ENCODE peak calls at places on chromosomes 7 and 10, in seven cellular contexts. N is transverse colon, H is H1, Y is ovary, O is K562, S is A549, I is GM12878. U is an unnamed sample.

GRCh38 chr7:80135306-80136104 is 874 bp downstream of the GNAI1 start:
- DNase-seq in O (no peak), S (peak; percentile 25), N (peak; percentile 14), Y (peak; percentile 39), I (no peak), H (no peak), U (no peak)

GRCh38 chr10:44125879-44126675 is 258.8 kb downstream of the CXCL12 start:
- DNase-seq in H (no peak), S (no peak), I (no peak), N (no peak), Y (no peak), O (no peak), U (peak; percentile 84)

GRCh38 chr10:132551093-132551807 is 13.7 kb downstream of the INPP5A start:
- DNase-seq in I (no peak), N (no peak), Y (no peak), O (no peak), S (no peak), H (no peak), U (no peak)

GRCh38 chr7:150800576-150801241 is at the start of gene TMEM176A:
- DNase-seq in S (no peak), H (peak; percentile 64), I (no peak), Y (peak; percentile 67), O (no peak), N (peak; percentile 67), U (peak; percentile 64)

GRCh38 chr10:35870665-35871310 is 228.7 kb upstream of the FZD8 start:
- DNase-seq in S (no peak), O (no peak), Y (no peak), I (no peak), H (no peak), N (no peak), U (no peak)

GRCh38 chr7:133690740-133691139 is 436.4 kb upstream of the LRGUK start:
- DNase-seq in I (no peak), H (no peak), Y (no peak), S (no peak), N (no peak), O (no peak), U (no peak)

GRCh38 chr7:45185028-45185863 is 27.7 kb downstream of the RAMP3 start:
- DNase-seq in I (no peak), Y (no peak), N (no peak), S (no peak), H (no peak), O (no peak), U (no peak)

GRCh38 chr7:6284461-6285360 is 12.3 kb upstream of the CYTH3 start:
- DNase-seq in O (no peak), N (no peak), S (peak; percentile 90), Y (no peak), H (no peak), I (no peak), U (no peak)

GRCh38 chr10:79140083-79140793 is 71.5 kb downstream of the ZMIZ1 start:
- DNase-seq in I (no peak), O (no peak), H (no peak), N (no peak), S (no peak), Y (no peak), U (no peak)

GRCh38 chr10:62554632-62555199 is 180.5 kb downstream of the ZNF365 start:
- DNase-seq in S (peak; percentile 55), H (no peak), O (peak; percentile 32), Y (no peak), N (no peak), I (no peak), U (peak; percentile 47)

GRCh38 chr7:75617634-75618234 is 121.0 kb downstream of the HIP1 start:
- DNase-seq in N (peak; percentile 45), H (no peak), Y (no peak), S (peak; percentile 38), O (no peak), I (peak; percentile 40), U (peak; percentile 94)
- TF ChIP-seq POLR2A in N (no peak), H (no peak), Y (no peak), S (no peak), O (no peak), I (no peak), U (no peak)

DNA sequence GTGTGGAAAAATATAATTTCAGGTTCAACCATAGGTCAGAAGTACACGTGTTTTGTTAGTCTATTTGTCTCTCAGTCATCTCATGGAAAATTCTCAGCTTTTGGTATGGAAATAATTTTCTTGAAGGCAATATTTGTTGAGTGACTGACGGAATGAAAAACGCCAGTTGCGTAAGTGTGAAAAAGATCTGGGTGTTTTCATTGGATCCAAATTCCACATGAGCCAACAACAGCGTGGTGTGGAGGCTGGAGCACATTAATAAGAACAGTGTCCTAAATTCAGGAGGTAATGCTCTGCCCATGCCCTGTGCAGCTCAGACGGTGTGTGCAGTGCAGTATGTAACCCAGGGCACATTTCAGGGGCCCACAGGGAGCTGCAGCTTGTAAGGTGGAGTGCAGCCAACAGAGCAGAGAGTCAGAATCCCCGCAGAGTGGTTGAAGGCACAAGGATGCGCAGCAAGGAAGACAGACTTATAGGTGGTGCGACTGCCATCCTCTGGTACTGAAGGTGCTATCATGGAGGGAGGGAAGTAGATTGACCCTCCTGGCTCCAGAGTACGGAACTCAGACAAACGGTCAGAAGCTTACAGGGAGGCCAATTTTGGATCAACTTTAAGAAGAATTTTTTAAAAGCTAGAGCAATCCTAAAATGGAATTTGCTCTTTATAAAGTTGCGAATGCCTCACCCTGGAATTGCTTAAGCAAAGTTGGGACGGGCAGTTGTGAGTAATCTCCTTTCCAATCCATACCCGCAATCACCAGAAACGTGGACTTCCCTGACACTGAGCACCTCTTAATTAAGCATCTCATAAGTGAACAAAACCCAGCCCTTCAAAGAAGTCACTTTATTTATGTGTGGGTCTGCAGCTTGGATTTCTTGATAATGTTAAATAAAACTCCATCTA is 38.0 kb downstream of the EGFR start:
- DNase-seq in O (no peak), S (peak; percentile 93), H (no peak), N (no peak), I (no peak), Y (no peak), U (no peak)
- TF ChIP-seq EP300 in O (no peak), S (peak; percentile 88), H (no peak), N (no peak), I (no peak), Y (no peak), U (no peak)

GRCh38 chr7:70193514-70193913 is 595.2 kb downstream of the AUTS2 start:
- DNase-seq in H (no peak), O (no peak), S (peak; percentile 4), Y (no peak), N (peak; percentile 11), I (no peak), U (no peak)
- TF ChIP-seq CTCF in H (no peak), O (no peak), S (peak; percentile 35), Y (no peak), N (peak; percentile 34), I (peak; percentile 16), U (no peak)

GRCh38 chr7:92832623-92833023 is 3.8 kb downstream of the CDK6 start:
- DNase-seq in Y (no peak), S (no peak), I (no peak), N (no peak), H (no peak), O (no peak), U (no peak)

GRCh38 chr7:92830532-92831110 is 5.8 kb downstream of the CDK6 start:
- DNase-seq in Y (no peak), H (no peak), S (no peak), O (no peak), I (no peak), N (no peak), U (no peak)

GRCh38 chr7:92830047-92830446 is 6.3 kb downstream of the CDK6 start:
- DNase-seq in N (no peak), S (no peak), H (no peak), Y (no peak), O (no peak), I (no peak), U (no peak)

GRCh38 chr7:92833024-92833765 is 3.2 kb downstream of the CDK6 start:
- DNase-seq in N (peak; percentile 93), H (peak; percentile 95), I (no peak), Y (peak; percentile 75), O (peak; percentile 25), S (peak; percentile 90), U (peak; percentile 94)

DNA sequence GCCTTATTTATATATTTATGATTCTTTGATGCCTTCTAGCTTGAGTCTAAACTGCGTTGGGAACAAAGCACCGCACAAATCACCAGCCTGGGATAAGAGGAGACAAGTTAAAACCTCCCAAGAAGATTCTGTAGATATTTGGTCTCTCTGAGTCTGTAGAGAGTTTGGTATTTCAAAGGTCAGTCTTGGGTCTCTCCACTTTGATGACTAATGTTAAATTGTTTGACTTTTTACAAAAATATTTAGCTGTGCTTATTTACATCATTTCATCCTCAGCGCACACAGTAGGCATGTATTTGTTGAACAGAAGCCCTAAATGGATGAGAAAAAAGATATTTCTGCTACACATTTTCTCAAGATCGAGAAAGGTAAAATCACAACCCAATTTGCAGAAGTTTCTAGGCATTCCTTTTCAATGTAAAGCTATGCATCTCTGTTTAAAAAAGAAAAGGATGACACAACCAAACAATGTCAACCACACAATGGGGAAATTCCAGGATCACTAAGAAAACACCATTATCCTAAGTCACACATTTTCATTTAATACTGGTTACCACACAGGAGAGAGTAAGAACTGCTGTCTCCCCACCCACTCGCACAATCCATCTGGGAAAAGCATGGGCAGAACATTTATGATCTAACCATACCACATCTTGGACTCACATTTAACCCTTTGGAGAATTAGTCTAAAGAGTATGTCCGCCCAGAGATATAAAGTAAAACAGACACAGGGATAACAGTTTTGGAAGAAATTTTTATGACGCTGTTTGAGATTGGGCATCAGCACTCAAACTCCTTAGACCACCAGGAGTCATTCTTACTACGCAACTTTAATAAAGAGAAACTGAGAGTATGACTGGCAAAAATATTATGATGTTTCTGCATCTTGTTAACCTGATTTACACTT is 4.4 kb downstream of the CDK6 start:
- DNase-seq in Y (no peak), I (no peak), N (peak; percentile 21), H (no peak), S (peak; percentile 69), O (no peak), U (no peak)
- TF ChIP-seq POLR2A in Y (no peak), I (no peak), N (no peak), H (no peak), S (no peak), O (no peak), U (no peak)

DNA sequence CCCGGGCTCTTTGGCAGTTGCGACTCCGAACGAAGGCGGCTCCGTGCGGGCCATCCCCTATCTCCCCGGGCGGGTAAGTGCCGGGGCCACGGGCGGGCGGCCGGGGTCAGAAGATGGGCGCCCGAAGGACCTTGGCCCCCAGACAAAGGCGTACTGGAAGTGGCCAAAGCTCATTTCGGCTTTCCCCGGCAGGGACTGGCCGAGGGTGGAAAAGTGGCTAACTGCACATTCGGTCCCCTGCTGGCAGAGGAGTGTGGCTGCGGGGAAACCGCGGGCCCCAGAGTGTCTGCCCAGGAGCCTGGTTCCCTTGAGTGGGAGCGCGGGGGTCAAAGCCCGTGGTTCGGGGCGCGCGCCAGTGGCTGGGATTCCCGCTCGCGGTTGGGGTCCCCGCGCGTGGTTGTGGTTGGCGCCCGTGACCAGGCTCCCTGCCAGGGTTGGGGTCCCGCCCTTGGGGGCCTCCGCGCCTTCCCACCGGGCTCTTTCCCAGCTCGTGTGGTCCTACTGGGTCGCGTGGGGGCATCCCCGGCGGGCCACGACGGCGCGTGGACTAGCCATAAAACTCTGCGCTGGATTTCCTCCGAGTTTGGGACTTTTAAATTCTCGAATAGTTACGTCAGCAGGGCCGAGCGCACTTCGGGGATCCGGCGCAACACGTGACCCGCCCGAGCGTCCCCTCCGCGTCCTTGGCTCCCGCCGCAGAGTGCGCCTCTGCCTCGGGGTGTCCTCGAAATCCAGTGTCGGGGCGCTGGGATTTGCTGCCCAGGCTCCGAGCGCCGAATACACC is 124.4 kb downstream of the TACC2 start:
- DNase-seq in H (peak; percentile 79), N (peak; percentile 75), I (no peak), Y (peak; percentile 77), O (peak; percentile 16), S (peak; percentile 77), U (peak; percentile 95)
- TF ChIP-seq EP300 in H (no peak), N (no peak), I (no peak), Y (no peak), O (no peak), S (no peak), U (no peak)

GRCh38 chr7:30453859-30454258 is 24.7 kb downstream of the NOD1 start:
- DNase-seq in I (no peak), N (no peak), Y (no peak), O (no peak), S (no peak), H (no peak), U (no peak)
- TF ChIP-seq CTCF in I (no peak), N (no peak), Y (no peak), O (no peak), S (no peak), H (no peak), U (no peak)

U was measured in esophagus muscularis mucosa.